ENCODE peak calls at places on chromosomes 13 and 19, in eight cellular contexts. D is bronchial epithelial cell, M is epithelial cell of proximal tubule, I is retinal pigment epithelial cell, K is stomach, P is heart right ventricle, T is mucosa of descending colon, Z is lower lobe of right lung. X is an unnamed sample.

GRCh38 chr13:44465318-44465717 is 91.7 kb downstream of the SERP2 start:
- DNase-seq in D (peak; percentile 41), M (no peak), I (no peak), K (no peak), P (no peak), T (no peak), Z (no peak), X (peak; percentile 31)

GRCh38 chr13:43698743-43699142 is 88.0 kb downstream of the ENOX1 start:
- DNase-seq in D (peak; percentile 15), M (no peak), I (no peak), K (no peak), P (no peak), T (no peak), Z (no peak), X (peak; percentile 12)

GRCh38 chr13:74250738-74251190 is 116.6 kb upstream of the KLF12 start:
- DNase-seq in D (peak; percentile 81), M (no peak), I (no peak), K (no peak), P (no peak), T (no peak), Z (no peak), X (peak; percentile 89)

GRCh38 chr19:47310819-47311218 is 1.2 kb downstream of the C5AR1 start:
- DNase-seq in D (peak; percentile 33), M (no peak), I (no peak), K (peak; percentile 54), P (peak; percentile 29), T (no peak), Z (peak; percentile 84), X (peak; percentile 78)

GRCh38 chr19:48368942-48369341 is 4.8 kb downstream of the SYNGR4 start:
- DNase-seq in D (no peak), M (no peak), I (no peak), K (no peak), P (no peak), T (peak; percentile 86), Z (no peak), X (no peak)

GRCh38 chr19:13154241-13154778 is 4.1 kb downstream of the IER2 start:
- DNase-seq in D (peak; percentile 75), M (no peak), I (peak; percentile 47), K (peak; percentile 89), P (peak; percentile 94), T (peak; percentile 90), Z (peak; percentile 98), X (peak; percentile 84)

GRCh38 chr13:77143325-77143907 is 116.5 kb upstream of the FBXL3 start:
- DNase-seq in D (peak; percentile 97), M (no peak), I (no peak), K (no peak), P (no peak), T (no peak), Z (no peak), X (peak; percentile 93)

GRCh38 chr19:38658462-38659306 is 11.2 kb downstream of the ACTN4 start:
- DNase-seq in D (peak; percentile 100), M (peak; percentile 98), I (peak; percentile 98), K (peak; percentile 63), P (peak; percentile 74), T (peak; percentile 44), Z (no peak), X (peak; percentile 99)

GRCh38 chr13:33751151-33751550 is 66.8 kb upstream of the RFC3 start:
- DNase-seq in D (peak; percentile 20), M (no peak), I (peak; percentile 43), K (no peak), P (no peak), T (no peak), Z (no peak), X (no peak)

GRCh38 chr19:48588670-48589399 is 17.7 kb upstream of the SPACA4 start:
- DNase-seq in D (peak; percentile 96), M (peak; percentile 23), I (peak; percentile 28), K (peak; percentile 96), P (peak; percentile 89), T (peak; percentile 94), Z (peak; percentile 97), X (peak; percentile 99)

GRCh38 chr13:112204376-112204775 is 137.4 kb downstream of the SOX1 start:
- DNase-seq in D (no peak), M (no peak), I (no peak), K (no peak), P (no peak), T (no peak), Z (no peak), X (no peak)

GRCh38 chr19:4660181-4660791 is 9.9 kb downstream of the MYDGF start:
- DNase-seq in D (no peak), M (no peak), I (no peak), K (peak; percentile 45), P (no peak), T (peak; percentile 62), Z (no peak), X (peak; percentile 29)

GRCh38 chr19:27654266-27654990 is 1558.5 kb downstream of the UQCRFS1 start:
- DNase-seq in D (no peak), M (no peak), I (no peak), K (no peak), P (no peak), T (no peak), Z (no peak), X (no peak)

GRCh38 chr19:10780368-10780767 is 55.6 kb downstream of the TMED1 start:
- DNase-seq in D (peak; percentile 44), M (no peak), I (no peak), K (no peak), P (peak; percentile 72), T (no peak), Z (peak; percentile 61), X (peak; percentile 36)

GRCh38 chr13:77752512-77753069 is 55.1 kb downstream of the SLAIN1 start:
- DNase-seq in D (no peak), M (no peak), I (no peak), K (no peak), P (no peak), T (no peak), Z (no peak), X (no peak)

GRCh38 chr19:47511128-47511517 is 3.7 kb downstream of the NAPA start:
- DNase-seq in D (no peak), M (no peak), I (no peak), K (peak; percentile 65), P (no peak), T (no peak), Z (no peak), X (no peak)

GRCh38 chr19:35442091-35442490 is 6.0 kb upstream of the FFAR2 start:
- DNase-seq in D (no peak), M (no peak), I (no peak), K (no peak), P (no peak), T (no peak), Z (peak; percentile 90), X (no peak)

GRCh38 chr19:18418034-18418724 is 1.0 kb upstream of the SSBP4 start:
- DNase-seq in D (no peak), M (no peak), I (no peak), K (no peak), P (no peak), T (peak; percentile 62), Z (peak; percentile 81), X (no peak)

GRCh38 chr13:30715357-30715756 is 20.0 kb upstream of the ALOX5AP start:
- DNase-seq in D (no peak), M (no peak), I (no peak), K (no peak), P (no peak), T (no peak), Z (no peak), X (no peak)

GRCh38 chr19:51921949-51922348 is 5.3 kb upstream of the ZNF613 start:
- DNase-seq in D (no peak), M (no peak), I (no peak), K (no peak), P (no peak), T (no peak), Z (no peak), X (no peak)

GRCh38 chr13:94327318-94327717 is 152.2 kb downstream of the DCT start:
- DNase-seq in D (no peak), M (no peak), I (no peak), K (no peak), P (no peak), T (no peak), Z (no peak), X (no peak)

GRCh38 chr13:106498158-106498557 is 37.3 kb downstream of the EFNB2 start:
- DNase-seq in D (no peak), M (no peak), I (no peak), K (no peak), P (no peak), T (no peak), Z (no peak), X (no peak)

GRCh38 chr13:46728777-46729176 is 68.2 kb downstream of the ESD start:
- DNase-seq in D (peak; percentile 14), M (no peak), I (no peak), K (no peak), P (no peak), T (no peak), Z (no peak), X (peak; percentile 29)

GRCh38 chr13:59771272-59771671 is 392.5 kb downstream of the DIAPH3 start:
- DNase-seq in D (no peak), M (no peak), I (no peak), K (no peak), P (no peak), T (no peak), Z (no peak), X (peak; percentile 31)

GRCh38 chr19:49149652-49150105 is 5.5 kb downstream of the HRC start:
- DNase-seq in D (peak; percentile 41), M (no peak), I (peak; percentile 58), K (peak; percentile 58), P (peak; percentile 81), T (peak; percentile 76), Z (peak; percentile 68), X (peak; percentile 76)

GRCh38 chr13:110910013-110910890 is 4.6 kb downstream of the ANKRD10 start:
- DNase-seq in D (no peak), M (no peak), I (no peak), K (no peak), P (no peak), T (no peak), Z (no peak), X (no peak)
- H3K4me3 ChIP-seq in D (no peak overlapping the region), M (no peak overlapping the region), I (no peak overlapping the region), K (no peak overlapping the region), P (no peak overlapping the region), T (no peak overlapping the region), Z (no peak overlapping the region), X (no peak overlapping the region)

GRCh38 chr13:110238795-110239194 is 68.2 kb downstream of the COL4A1 start:
- DNase-seq in D (no peak), M (no peak), I (no peak), K (no peak), P (peak; percentile 30), T (no peak), Z (no peak), X (no peak)
- H3K4me3 ChIP-seq in D (no peak overlapping the region), M (no peak overlapping the region), I (no peak overlapping the region), K (no peak overlapping the region), P (no peak overlapping the region), T (no peak overlapping the region), Z (no peak overlapping the region), X (no peak overlapping the region)

DNA sequence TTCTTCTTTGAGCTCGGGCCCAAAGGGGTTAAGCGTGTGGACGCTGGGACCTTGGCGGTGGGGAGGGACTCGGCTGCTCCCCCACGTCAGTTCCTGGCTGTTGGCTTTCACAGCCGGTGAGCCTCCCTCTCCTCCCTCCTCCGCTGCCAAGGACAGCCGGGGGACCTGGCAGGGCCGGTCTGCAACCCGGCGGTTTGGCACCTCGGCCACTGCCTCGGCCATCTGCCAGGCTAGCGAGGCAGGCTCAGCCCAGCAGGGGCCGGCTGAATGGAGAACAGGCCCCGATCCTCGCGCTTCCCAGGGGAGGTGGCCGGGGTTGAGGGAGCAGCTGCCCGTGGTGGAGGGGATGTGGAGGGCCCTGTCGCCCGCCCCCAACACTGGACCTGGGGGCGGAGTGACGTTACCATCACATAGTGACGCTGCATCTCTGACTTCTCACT is 5.0 kb downstream of the TLE5 start:
- DNase-seq in D (peak; percentile 23), M (no peak), I (no peak), K (peak; percentile 93), P (peak; percentile 86), T (peak; percentile 66), Z (peak; percentile 85), X (peak; percentile 36)
- H3K4me3 ChIP-seq in D (no peak overlapping the region), M (no peak overlapping the region), I (no peak overlapping the region), K (no peak overlapping the region), P (peak overlapping the region; percentile 5), T (no peak overlapping the region), Z (peak overlapping the region; percentile 27), X (no peak overlapping the region)

GRCh38 chr13:48241651-48242050 is 8.6 kb downstream of the ITM2B start:
- DNase-seq in D (no peak), M (no peak), I (no peak), K (no peak), P (no peak), T (no peak), Z (no peak), X (no peak)
- H3K4me3 ChIP-seq in D (no peak overlapping the region), M (no peak overlapping the region), I (no peak overlapping the region), K (no peak overlapping the region), P (no peak overlapping the region), T (no peak overlapping the region), Z (no peak overlapping the region), X (no peak overlapping the region)